ENCODE peak calls at places on chromosome 15, in six cellular contexts. X is GM10248, U is activated gamma-delta T cell treated with Interleukin-2 at 50 U/mL for 16 hours, Z is ACHN, L is pulmonary artery endothelial cell, V is endothelial cell. A is an unnamed sample.

GRCh38 chr15:36004891-36005508 is 459.0 kb upstream of the DPH6 start:
- DNase-seq in X (no peak), U (no peak), Z (no peak), L (peak; percentile 52), V (no peak), A (no peak)

GRCh38 chr15:37758412-37758811 is 176.0 kb upstream of the TMCO5A start:
- DNase-seq in X (no peak), U (no peak), Z (no peak), L (no peak), V (no peak), A (no peak)

GRCh38 chr15:99443768-99444446 is 121.9 kb upstream of the MEF2A start:
- DNase-seq in X (peak; percentile 11), U (no peak), Z (no peak), L (no peak), V (no peak), A (peak; percentile 62)

GRCh38 chr15:39083213-39083612 is 497.7 kb upstream of the THBS1 start:
- DNase-seq in X (no peak), U (no peak), Z (no peak), L (no peak), V (no peak), A (no peak)

GRCh38 chr15:70480196-70480856 is 283.0 kb downstream of the UACA start:
- DNase-seq in X (peak; percentile 61), U (peak; percentile 64), Z (no peak), L (no peak), V (no peak), A (peak; percentile 84)

GRCh38 chr15:63041982-63042878 is at the start of gene TPM1:
- DNase-seq in X (peak; percentile 28), U (no peak), Z (peak; percentile 91), L (peak; percentile 71), V (peak; percentile 62), A (peak; percentile 45)

GRCh38 chr15:33154366-33155166 is 39.9 kb downstream of the FMN1 start:
- DNase-seq in X (no peak), U (no peak), Z (peak; percentile 21), L (no peak), V (no peak), A (no peak)

GRCh38 chr15:62844564-62845235 is 197.8 kb upstream of the TPM1 start:
- DNase-seq in X (no peak), U (no peak), Z (no peak), L (no peak), V (no peak), A (no peak)

GRCh38 chr15:66027268-66027806 is 158.0 kb downstream of the RAB11A start:
- DNase-seq in X (no peak), U (no peak), Z (peak; percentile 38), L (no peak), V (no peak), A (no peak)

GRCh38 chr15:78018968-78019644 is 58.4 kb downstream of the TBC1D2B start:
- DNase-seq in X (peak; percentile 48), U (no peak), Z (no peak), L (no peak), V (no peak), A (no peak)

GRCh38 chr15:62783303-62783957 is 259.1 kb upstream of the TPM1 start:
- DNase-seq in X (no peak), U (no peak), Z (peak; percentile 14), L (no peak), V (no peak), A (no peak)

GRCh38 chr15:83498801-83499200 is 51.7 kb downstream of the SH3GL3 start:
- DNase-seq in X (no peak), U (no peak), Z (no peak), L (no peak), V (peak; percentile 36), A (no peak)

GRCh38 chr15:82135645-82136044 is 89.8 kb upstream of the MEX3B start:
- DNase-seq in X (no peak), U (no peak), Z (no peak), L (no peak), V (no peak), A (no peak)

GRCh38 chr15:60548101-60548500 is 69.2 kb upstream of the ICE2 start:
- DNase-seq in X (peak; percentile 67), U (no peak), Z (no peak), L (no peak), V (no peak), A (no peak)

GRCh38 chr15:63915888-63916731 is 82.4 kb upstream of the HERC1 start:
- DNase-seq in X (no peak), U (no peak), Z (no peak), L (no peak), V (peak; percentile 45), A (peak; percentile 26)

GRCh38 chr15:42079401-42079908 is 14.9 kb downstream of the PLA2G4D start:
- DNase-seq in X (no peak), U (no peak), Z (no peak), L (no peak), V (no peak), A (no peak)

GRCh38 chr15:73212424-73212823 is 156.3 kb downstream of the HCN4 start:
- DNase-seq in X (no peak), U (no peak), Z (no peak), L (no peak), V (no peak), A (no peak)

GRCh38 chr15:48862705-48863104 is 15.2 kb upstream of the EID1 start:
- DNase-seq in X (peak; percentile 26), U (no peak), Z (no peak), L (no peak), V (no peak), A (peak; percentile 53)

A was measured in RPMI8226.